ENCODE peak calls at places on chromosomes 12 and 14, in seven cellular contexts. One of them, this sample, is unnamed.

GRCh38 chr12:113244015-113244983 is 23.0 kb downstream of the TPCN1 start:
- DNase-seq in brain microvascular endothelial cell: no peak
- DNase-seq in activated CD4-positive, alpha-beta T cell treated with anti-CD3 and anti-CD28 coated beads, Interleukin-2, amount 50 U/mL, for 24 hours: no peak
- DNase-seq in heart left ventricle: peak
- DNase-seq in stimulated activated CD4-positive, alpha-beta T cell treated with anti-CD3 and anti-CD28 coated beads, Interleukin-4, amount 100 ng/mL, for 48 hours: no peak
- DNase-seq in LoVo: no peak
- DNase-seq in activated CD8-positive, alpha-beta memory T cell treated with anti-CD3 and anti-CD28 coated beads for 4 hours: no peak
- DNase-seq in this sample: no peak

GRCh38 chr14:22668417-22668816 is 24.3 kb upstream of the OR6J1 start:
- DNase-seq in brain microvascular endothelial cell: peak
- DNase-seq in activated CD4-positive, alpha-beta T cell treated with anti-CD3 and anti-CD28 coated beads, Interleukin-2, amount 50 U/mL, for 24 hours: no peak
- DNase-seq in heart left ventricle: no peak
- DNase-seq in stimulated activated CD4-positive, alpha-beta T cell treated with anti-CD3 and anti-CD28 coated beads, Interleukin-4, amount 100 ng/mL, for 48 hours: no peak
- DNase-seq in LoVo: no peak
- DNase-seq in activated CD8-positive, alpha-beta memory T cell treated with anti-CD3 and anti-CD28 coated beads for 4 hours: no peak
- DNase-seq in this sample: no peak

GRCh38 chr12:124214574-124214973 is 80.3 kb upstream of the RFLNA start:
- DNase-seq in brain microvascular endothelial cell: no peak
- DNase-seq in activated CD4-positive, alpha-beta T cell treated with anti-CD3 and anti-CD28 coated beads, Interleukin-2, amount 50 U/mL, for 24 hours: no peak
- DNase-seq in heart left ventricle: no peak
- DNase-seq in stimulated activated CD4-positive, alpha-beta T cell treated with anti-CD3 and anti-CD28 coated beads, Interleukin-4, amount 100 ng/mL, for 48 hours: no peak
- DNase-seq in LoVo: no peak
- DNase-seq in activated CD8-positive, alpha-beta memory T cell treated with anti-CD3 and anti-CD28 coated beads for 4 hours: no peak
- DNase-seq in this sample: no peak

GRCh38 chr14:75069811-75070145 is 337 bp downstream of the ZC2HC1C start:
- DNase-seq in brain microvascular endothelial cell: no peak
- DNase-seq in activated CD4-positive, alpha-beta T cell treated with anti-CD3 and anti-CD28 coated beads, Interleukin-2, amount 50 U/mL, for 24 hours: no peak
- DNase-seq in heart left ventricle: no peak
- DNase-seq in stimulated activated CD4-positive, alpha-beta T cell treated with anti-CD3 and anti-CD28 coated beads, Interleukin-4, amount 100 ng/mL, for 48 hours: no peak
- DNase-seq in LoVo: peak
- DNase-seq in activated CD8-positive, alpha-beta memory T cell treated with anti-CD3 and anti-CD28 coated beads for 4 hours: no peak
- DNase-seq in this sample: no peak

GRCh38 chr12:103495158-103495782 is 498 bp downstream of the C12orf42 start:
- DNase-seq in brain microvascular endothelial cell: no peak
- DNase-seq in activated CD4-positive, alpha-beta T cell treated with anti-CD3 and anti-CD28 coated beads, Interleukin-2, amount 50 U/mL, for 24 hours: no peak
- DNase-seq in heart left ventricle: no peak
- DNase-seq in stimulated activated CD4-positive, alpha-beta T cell treated with anti-CD3 and anti-CD28 coated beads, Interleukin-4, amount 100 ng/mL, for 48 hours: no peak
- DNase-seq in LoVo: no peak
- DNase-seq in activated CD8-positive, alpha-beta memory T cell treated with anti-CD3 and anti-CD28 coated beads for 4 hours: peak
- DNase-seq in this sample: peak

GRCh38 chr12:27217590-27217989 is 26.5 kb upstream of the STK38L start:
- DNase-seq in brain microvascular endothelial cell: no peak
- DNase-seq in activated CD4-positive, alpha-beta T cell treated with anti-CD3 and anti-CD28 coated beads, Interleukin-2, amount 50 U/mL, for 24 hours: no peak
- DNase-seq in heart left ventricle: no peak
- DNase-seq in stimulated activated CD4-positive, alpha-beta T cell treated with anti-CD3 and anti-CD28 coated beads, Interleukin-4, amount 100 ng/mL, for 48 hours: no peak
- DNase-seq in LoVo: no peak
- DNase-seq in activated CD8-positive, alpha-beta memory T cell treated with anti-CD3 and anti-CD28 coated beads for 4 hours: no peak
- DNase-seq in this sample: no peak

GRCh38 chr12:124502379-124502778 is 65.0 kb downstream of the NCOR2 start:
- DNase-seq in brain microvascular endothelial cell: no peak
- DNase-seq in activated CD4-positive, alpha-beta T cell treated with anti-CD3 and anti-CD28 coated beads, Interleukin-2, amount 50 U/mL, for 24 hours: no peak
- DNase-seq in heart left ventricle: no peak
- DNase-seq in stimulated activated CD4-positive, alpha-beta T cell treated with anti-CD3 and anti-CD28 coated beads, Interleukin-4, amount 100 ng/mL, for 48 hours: no peak
- DNase-seq in LoVo: no peak
- DNase-seq in activated CD8-positive, alpha-beta memory T cell treated with anti-CD3 and anti-CD28 coated beads for 4 hours: no peak
- DNase-seq in this sample: no peak

GRCh38 chr12:6049587-6049986 is 74.9 kb downstream of the VWF start:
- DNase-seq in brain microvascular endothelial cell: no peak
- DNase-seq in activated CD4-positive, alpha-beta T cell treated with anti-CD3 and anti-CD28 coated beads, Interleukin-2, amount 50 U/mL, for 24 hours: no peak
- DNase-seq in heart left ventricle: no peak
- DNase-seq in stimulated activated CD4-positive, alpha-beta T cell treated with anti-CD3 and anti-CD28 coated beads, Interleukin-4, amount 100 ng/mL, for 48 hours: no peak
- DNase-seq in LoVo: no peak
- DNase-seq in activated CD8-positive, alpha-beta memory T cell treated with anti-CD3 and anti-CD28 coated beads for 4 hours: no peak
- DNase-seq in this sample: no peak

GRCh38 chr14:53032161-53032803 is 81.4 kb upstream of the FERMT2 start:
- DNase-seq in brain microvascular endothelial cell: peak
- DNase-seq in activated CD4-positive, alpha-beta T cell treated with anti-CD3 and anti-CD28 coated beads, Interleukin-2, amount 50 U/mL, for 24 hours: no peak
- DNase-seq in heart left ventricle: no peak
- DNase-seq in stimulated activated CD4-positive, alpha-beta T cell treated with anti-CD3 and anti-CD28 coated beads, Interleukin-4, amount 100 ng/mL, for 48 hours: no peak
- DNase-seq in LoVo: peak
- DNase-seq in activated CD8-positive, alpha-beta memory T cell treated with anti-CD3 and anti-CD28 coated beads for 4 hours: no peak
- DNase-seq in this sample: no peak

GRCh38 chr14:91149462-91149861 is 35.6 kb downstream of the DGLUCY start:
- DNase-seq in brain microvascular endothelial cell: peak
- DNase-seq in activated CD4-positive, alpha-beta T cell treated with anti-CD3 and anti-CD28 coated beads, Interleukin-2, amount 50 U/mL, for 24 hours: no peak
- DNase-seq in heart left ventricle: no peak
- DNase-seq in stimulated activated CD4-positive, alpha-beta T cell treated with anti-CD3 and anti-CD28 coated beads, Interleukin-4, amount 100 ng/mL, for 48 hours: no peak
- DNase-seq in LoVo: peak
- DNase-seq in activated CD8-positive, alpha-beta memory T cell treated with anti-CD3 and anti-CD28 coated beads for 4 hours: no peak
- DNase-seq in this sample: no peak

GRCh38 chr12:27906658-27907473 is 65.7 kb downstream of the PTHLH start:
- DNase-seq in brain microvascular endothelial cell: no peak
- DNase-seq in activated CD4-positive, alpha-beta T cell treated with anti-CD3 and anti-CD28 coated beads, Interleukin-2, amount 50 U/mL, for 24 hours: no peak
- DNase-seq in heart left ventricle: no peak
- DNase-seq in stimulated activated CD4-positive, alpha-beta T cell treated with anti-CD3 and anti-CD28 coated beads, Interleukin-4, amount 100 ng/mL, for 48 hours: no peak
- DNase-seq in LoVo: peak
- DNase-seq in activated CD8-positive, alpha-beta memory T cell treated with anti-CD3 and anti-CD28 coated beads for 4 hours: no peak
- DNase-seq in this sample: no peak

GRCh38 chr14:36091096-36091495 is 85.4 kb downstream of the PTCSC3 start:
- DNase-seq in brain microvascular endothelial cell: peak
- DNase-seq in activated CD4-positive, alpha-beta T cell treated with anti-CD3 and anti-CD28 coated beads, Interleukin-2, amount 50 U/mL, for 24 hours: no peak
- DNase-seq in heart left ventricle: no peak
- DNase-seq in stimulated activated CD4-positive, alpha-beta T cell treated with anti-CD3 and anti-CD28 coated beads, Interleukin-4, amount 100 ng/mL, for 48 hours: no peak
- DNase-seq in LoVo: peak
- DNase-seq in activated CD8-positive, alpha-beta memory T cell treated with anti-CD3 and anti-CD28 coated beads for 4 hours: no peak
- DNase-seq in this sample: no peak

GRCh38 chr14:75125617-75126016 is 1.2 kb downstream of the NEK9 start:
- DNase-seq in brain microvascular endothelial cell: peak
- DNase-seq in activated CD4-positive, alpha-beta T cell treated with anti-CD3 and anti-CD28 coated beads, Interleukin-2, amount 50 U/mL, for 24 hours: no peak
- DNase-seq in heart left ventricle: no peak
- DNase-seq in stimulated activated CD4-positive, alpha-beta T cell treated with anti-CD3 and anti-CD28 coated beads, Interleukin-4, amount 100 ng/mL, for 48 hours: no peak
- DNase-seq in LoVo: peak
- DNase-seq in activated CD8-positive, alpha-beta memory T cell treated with anti-CD3 and anti-CD28 coated beads for 4 hours: no peak
- DNase-seq in this sample: no peak

GRCh38 chr14:55285048-55285652 is 13.9 kb downstream of the FBXO34 start:
- DNase-seq in brain microvascular endothelial cell: no peak
- DNase-seq in activated CD4-positive, alpha-beta T cell treated with anti-CD3 and anti-CD28 coated beads, Interleukin-2, amount 50 U/mL, for 24 hours: no peak
- DNase-seq in heart left ventricle: no peak
- DNase-seq in stimulated activated CD4-positive, alpha-beta T cell treated with anti-CD3 and anti-CD28 coated beads, Interleukin-4, amount 100 ng/mL, for 48 hours: no peak
- DNase-seq in LoVo: no peak
- DNase-seq in activated CD8-positive, alpha-beta memory T cell treated with anti-CD3 and anti-CD28 coated beads for 4 hours: no peak
- DNase-seq in this sample: no peak

GRCh38 chr12:125983784-125984510 is 918.7 kb downstream of the AACS start:
- DNase-seq in brain microvascular endothelial cell: no peak
- DNase-seq in activated CD4-positive, alpha-beta T cell treated with anti-CD3 and anti-CD28 coated beads, Interleukin-2, amount 50 U/mL, for 24 hours: no peak
- DNase-seq in heart left ventricle: peak
- DNase-seq in stimulated activated CD4-positive, alpha-beta T cell treated with anti-CD3 and anti-CD28 coated beads, Interleukin-4, amount 100 ng/mL, for 48 hours: no peak
- DNase-seq in LoVo: no peak
- DNase-seq in activated CD8-positive, alpha-beta memory T cell treated with anti-CD3 and anti-CD28 coated beads for 4 hours: no peak
- DNase-seq in this sample: no peak

GRCh38 chr14:103627073-103628025 is 1.7 kb upstream of the KLC1 start:
- DNase-seq in brain microvascular endothelial cell: no peak
- DNase-seq in activated CD4-positive, alpha-beta T cell treated with anti-CD3 and anti-CD28 coated beads, Interleukin-2, amount 50 U/mL, for 24 hours: no peak
- DNase-seq in heart left ventricle: no peak
- DNase-seq in stimulated activated CD4-positive, alpha-beta T cell treated with anti-CD3 and anti-CD28 coated beads, Interleukin-4, amount 100 ng/mL, for 48 hours: no peak
- DNase-seq in LoVo: peak
- DNase-seq in activated CD8-positive, alpha-beta memory T cell treated with anti-CD3 and anti-CD28 coated beads for 4 hours: no peak
- DNase-seq in this sample: no peak

GRCh38 chr12:62629413-62629812 is 162.8 kb downstream of the MON2 start:
- DNase-seq in brain microvascular endothelial cell: no peak
- DNase-seq in activated CD4-positive, alpha-beta T cell treated with anti-CD3 and anti-CD28 coated beads, Interleukin-2, amount 50 U/mL, for 24 hours: no peak
- DNase-seq in heart left ventricle: no peak
- DNase-seq in stimulated activated CD4-positive, alpha-beta T cell treated with anti-CD3 and anti-CD28 coated beads, Interleukin-4, amount 100 ng/mL, for 48 hours: no peak
- DNase-seq in LoVo: no peak
- DNase-seq in activated CD8-positive, alpha-beta memory T cell treated with anti-CD3 and anti-CD28 coated beads for 4 hours: no peak
- DNase-seq in this sample: no peak

GRCh38 chr14:62667515-62667914 is 377.7 kb downstream of the KCNH5 start:
- DNase-seq in brain microvascular endothelial cell: no peak
- DNase-seq in activated CD4-positive, alpha-beta T cell treated with anti-CD3 and anti-CD28 coated beads, Interleukin-2, amount 50 U/mL, for 24 hours: no peak
- DNase-seq in heart left ventricle: no peak
- DNase-seq in stimulated activated CD4-positive, alpha-beta T cell treated with anti-CD3 and anti-CD28 coated beads, Interleukin-4, amount 100 ng/mL, for 48 hours: no peak
- DNase-seq in LoVo: no peak
- DNase-seq in activated CD8-positive, alpha-beta memory T cell treated with anti-CD3 and anti-CD28 coated beads for 4 hours: no peak
- DNase-seq in this sample: no peak

GRCh38 chr12:54428050-54429013 is 9.3 kb upstream of the ITGA5 start:
- DNase-seq in brain microvascular endothelial cell: peak
- DNase-seq in activated CD4-positive, alpha-beta T cell treated with anti-CD3 and anti-CD28 coated beads, Interleukin-2, amount 50 U/mL, for 24 hours: no peak
- DNase-seq in heart left ventricle: peak
- DNase-seq in stimulated activated CD4-positive, alpha-beta T cell treated with anti-CD3 and anti-CD28 coated beads, Interleukin-4, amount 100 ng/mL, for 48 hours: no peak
- DNase-seq in LoVo: no peak
- DNase-seq in activated CD8-positive, alpha-beta memory T cell treated with anti-CD3 and anti-CD28 coated beads for 4 hours: no peak
- DNase-seq in this sample: no peak